ENCODE peak calls at places on chromosomes 11 and 22, in four cellular contexts. One of them, this sample, is unnamed.

GRCh38 chr22:27372969-27373670 is 428.4 kb downstream of the MN1 start:
- DNase-seq in IMR-90: no peak
- DNase-seq in neuronal stem cell: peak
- DNase-seq in mesendoderm: peak
- DNase-seq in this sample: peak

GRCh38 chr22:29787371-29787980 is 20.3 kb downstream of the UQCR10 start:
- DNase-seq in IMR-90: no peak
- DNase-seq in neuronal stem cell: no peak
- DNase-seq in mesendoderm: no peak
- DNase-seq in this sample: no peak

GRCh38 chr11:96306933-96307747 is 35.9 kb downstream of the MAML2 start:
- DNase-seq in IMR-90: peak
- DNase-seq in neuronal stem cell: peak
- DNase-seq in mesendoderm: peak
- DNase-seq in this sample: peak

GRCh38 chr11:94171693-94172440 is 43.2 kb downstream of the PANX1 start:
- DNase-seq in IMR-90: peak
- DNase-seq in neuronal stem cell: peak
- DNase-seq in mesendoderm: peak
- DNase-seq in this sample: peak

GRCh38 chr11:83480811-83481210 is 194.6 kb upstream of the CCDC90B start:
- DNase-seq in IMR-90: no peak
- DNase-seq in neuronal stem cell: peak
- DNase-seq in mesendoderm: peak
- DNase-seq in this sample: no peak

GRCh38 chr11:37511425-37511933 is 913.4 kb upstream of the RAG2 start:
- DNase-seq in IMR-90: peak
- DNase-seq in neuronal stem cell: no peak
- DNase-seq in mesendoderm: no peak
- DNase-seq in this sample: peak

GRCh38 chr11:71372693-71373657 is 75.2 kb downstream of the DHCR7 start:
- DNase-seq in IMR-90: peak
- DNase-seq in neuronal stem cell: no peak
- DNase-seq in mesendoderm: peak
- DNase-seq in this sample: peak

GRCh38 chr11:64894070-64894811 is 15.8 kb upstream of the EHD1 start:
- DNase-seq in IMR-90: peak
- DNase-seq in neuronal stem cell: no peak
- DNase-seq in mesendoderm: peak
- DNase-seq in this sample: peak

GRCh38 chr11:69402251-69402892 is 79.1 kb upstream of the LINC01488 start:
- DNase-seq in IMR-90: no peak
- DNase-seq in neuronal stem cell: no peak
- DNase-seq in mesendoderm: peak
- DNase-seq in this sample: peak

GRCh38 chr11:46363031-46363407 is 15.8 kb downstream of the DGKZ start:
- DNase-seq in IMR-90: peak
- DNase-seq in neuronal stem cell: no peak
- DNase-seq in mesendoderm: peak
- DNase-seq in this sample: peak

GRCh38 chr11:57777969-57778317 is 16.3 kb downstream of the CTNND1 start:
- DNase-seq in IMR-90: no peak
- DNase-seq in neuronal stem cell: no peak
- DNase-seq in mesendoderm: peak
- DNase-seq in this sample: no peak

GRCh38 chr11:19193916-19194315 is 7.9 kb downstream of the CSRP3 start:
- DNase-seq in IMR-90: no peak
- DNase-seq in neuronal stem cell: no peak
- DNase-seq in mesendoderm: no peak
- DNase-seq in this sample: peak

GRCh38 chr11:64134963-64135362 is 30.9 kb downstream of the MACROD1 start:
- DNase-seq in IMR-90: no peak
- DNase-seq in neuronal stem cell: no peak
- DNase-seq in mesendoderm: no peak
- DNase-seq in this sample: no peak

GRCh38 chr11:57311109-57311936 is 13.4 kb downstream of the TNKS1BP1 start:
- DNase-seq in IMR-90: peak
- DNase-seq in neuronal stem cell: peak
- DNase-seq in mesendoderm: peak
- DNase-seq in this sample: peak

GRCh38 chr11:65206901-65207300 is 25.2 kb downstream of the CAPN1 start:
- DNase-seq in IMR-90: no peak
- DNase-seq in neuronal stem cell: no peak
- DNase-seq in mesendoderm: peak
- DNase-seq in this sample: no peak

GRCh38 chr11:88363566-88364169 is 26.1 kb upstream of the CTSC start:
- DNase-seq in IMR-90: peak
- DNase-seq in neuronal stem cell: no peak
- DNase-seq in mesendoderm: no peak
- DNase-seq in this sample: peak

GRCh38 chr11:121467965-121468364 is 15.2 kb upstream of the SORL1-AS1 start:
- DNase-seq in IMR-90: no peak
- DNase-seq in neuronal stem cell: no peak
- DNase-seq in mesendoderm: no peak
- DNase-seq in this sample: no peak

GRCh38 chr11:5224538-5225479 is 2.1 kb downstream of the HBB start:
- DNase-seq in IMR-90: no peak
- DNase-seq in neuronal stem cell: no peak
- DNase-seq in mesendoderm: peak
- DNase-seq in this sample: no peak

GRCh38 chr11:126122863-126123262 is 60.2 kb upstream of the CDON start:
- DNase-seq in IMR-90: no peak
- DNase-seq in neuronal stem cell: no peak
- DNase-seq in mesendoderm: no peak
- DNase-seq in this sample: no peak

GRCh38 chr11:121299417-121299816 is 6.8 kb downstream of the SC5D start:
- DNase-seq in IMR-90: peak
- DNase-seq in neuronal stem cell: no peak
- DNase-seq in mesendoderm: no peak
- DNase-seq in this sample: no peak

GRCh38 chr11:125175896-125176575 is 11.5 kb downstream of the PKNOX2 start:
- DNase-seq in IMR-90: no peak
- DNase-seq in neuronal stem cell: no peak
- DNase-seq in mesendoderm: no peak
- DNase-seq in this sample: peak

GRCh38 chr11:1543606-1544263 is 28.3 kb downstream of the DUSP8 start:
- DNase-seq in IMR-90: no peak
- DNase-seq in neuronal stem cell: no peak
- DNase-seq in mesendoderm: no peak
- DNase-seq in this sample: no peak

GRCh38 chr11:69416123-69416475 is 65.4 kb upstream of the LINC01488 start:
- DNase-seq in IMR-90: no peak
- DNase-seq in neuronal stem cell: no peak
- DNase-seq in mesendoderm: no peak
- DNase-seq in this sample: no peak

GRCh38 chr11:62794201-62794775 is 2.5 kb upstream of the TMEM223 start:
- DNase-seq in IMR-90: no peak
- DNase-seq in neuronal stem cell: no peak
- DNase-seq in mesendoderm: no peak
- DNase-seq in this sample: no peak

GRCh38 chr11:62788991-62789390 is 1.8 kb downstream of the TMEM179B start:
- DNase-seq in IMR-90: no peak
- DNase-seq in neuronal stem cell: no peak
- DNase-seq in mesendoderm: peak
- DNase-seq in this sample: no peak

GRCh38 chr11:62789576-62789975 is 2.2 kb downstream of the TMEM223 start:
- DNase-seq in IMR-90: no peak
- DNase-seq in neuronal stem cell: no peak
- DNase-seq in mesendoderm: no peak
- DNase-seq in this sample: no peak

GRCh38 chr11:62792193-62792575 is 378 bp upstream of the TMEM223 start:
- DNase-seq in IMR-90: peak
- DNase-seq in neuronal stem cell: no peak
- DNase-seq in mesendoderm: peak
- DNase-seq in this sample: peak

DNA sequence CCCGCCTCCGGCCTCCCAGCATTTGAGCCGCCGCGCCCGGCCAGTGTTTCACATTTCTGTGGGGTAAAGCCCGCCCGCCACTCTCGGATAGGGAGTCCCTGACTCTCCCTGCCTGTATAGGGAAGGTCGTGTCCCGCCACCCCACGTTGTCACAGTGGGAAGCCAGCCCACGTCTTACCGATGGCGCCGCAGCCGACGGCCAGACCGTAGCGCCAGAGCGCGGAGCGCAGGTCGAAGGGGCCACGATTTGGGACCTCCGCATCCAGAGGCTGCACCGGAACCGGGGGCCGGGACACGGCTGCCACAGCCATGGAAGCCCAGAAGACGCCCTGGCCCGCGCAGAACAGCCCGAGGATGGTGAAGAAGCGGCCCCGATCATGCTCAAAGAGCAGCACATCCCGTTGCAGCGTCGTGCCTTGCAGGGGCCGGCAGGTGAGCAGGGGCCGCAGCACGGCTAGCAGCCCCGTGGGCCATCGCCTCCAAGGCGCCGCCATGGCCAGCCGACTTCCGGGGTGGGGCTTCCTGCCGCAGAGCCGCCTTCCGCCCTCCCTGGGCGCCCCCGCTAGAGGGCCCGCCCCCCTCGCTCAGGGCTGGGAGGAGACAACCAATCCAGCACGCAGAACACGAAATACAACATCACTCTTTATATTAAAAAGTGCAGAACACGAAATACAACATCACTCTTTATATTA is at the start of gene TMEM223:
- DNase-seq in IMR-90: peak
- DNase-seq in neuronal stem cell: peak
- DNase-seq in mesendoderm: peak
- DNase-seq in this sample: peak
- H2AK5ac ChIP-seq in IMR-90: peak
- H2AK5ac ChIP-seq in neuronal stem cell: peak
- H2AK5ac ChIP-seq in mesendoderm: peak
- H2AK5ac ChIP-seq in this sample: peak

GRCh38 chr22:45764051-45764450 is 92.4 kb downstream of the ATXN10 start:
- DNase-seq in IMR-90: no peak
- DNase-seq in neuronal stem cell: no peak
- DNase-seq in mesendoderm: peak
- DNase-seq in this sample: no peak
- H2BK5ac ChIP-seq in IMR-90: no peak
- H2BK5ac ChIP-seq in neuronal stem cell: no peak
- H2BK5ac ChIP-seq in mesendoderm: no peak
- H2BK5ac ChIP-seq in this sample: no peak

GRCh38 chr22:19289475-19290161 is 1.9 kb downstream of the CLTCL1 start:
- DNase-seq in IMR-90: peak
- DNase-seq in neuronal stem cell: no peak
- DNase-seq in mesendoderm: no peak
- DNase-seq in this sample: peak

GRCh38 chr22:19290400-19291217 is 910 bp downstream of the CLTCL1 start:
- DNase-seq in IMR-90: no peak
- DNase-seq in neuronal stem cell: no peak
- DNase-seq in mesendoderm: no peak
- DNase-seq in this sample: peak

GRCh38 chr22:19285831-19286230 is 5.7 kb downstream of the CLTCL1 start:
- DNase-seq in IMR-90: no peak
- DNase-seq in neuronal stem cell: no peak
- DNase-seq in mesendoderm: no peak
- DNase-seq in this sample: no peak

GRCh38 chr22:19287076-19287724 is 4.3 kb downstream of the CLTCL1 start:
- DNase-seq in IMR-90: peak
- DNase-seq in neuronal stem cell: no peak
- DNase-seq in mesendoderm: no peak
- DNase-seq in this sample: no peak

DNA sequence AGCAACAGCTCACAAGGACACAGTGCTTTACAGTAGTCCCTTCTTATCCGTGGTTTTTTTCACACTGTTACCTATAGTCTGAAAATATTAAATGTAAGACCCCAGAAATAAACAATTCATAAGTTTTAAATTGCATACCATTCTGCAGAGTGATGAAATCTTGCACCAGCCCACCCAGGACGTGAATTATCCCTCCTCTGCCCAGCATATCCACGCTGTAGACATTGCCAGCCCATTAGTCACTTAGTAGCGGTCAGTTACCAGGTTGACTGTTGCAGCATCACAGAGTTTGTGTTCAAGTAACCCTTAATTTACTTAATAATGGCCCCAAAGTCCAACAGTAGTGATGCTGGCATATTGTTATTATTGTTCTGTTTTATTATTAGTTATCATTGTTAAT is 3.6 kb downstream of the CLTCL1 start:
- DNase-seq in IMR-90: peak
- DNase-seq in neuronal stem cell: no peak
- DNase-seq in mesendoderm: peak
- DNase-seq in this sample: peak
- H2AK5ac ChIP-seq in IMR-90: peak
- H2AK5ac ChIP-seq in neuronal stem cell: no peak
- H2AK5ac ChIP-seq in mesendoderm: no peak
- H2AK5ac ChIP-seq in this sample: no peak

GRCh38 chr11:85967457-85967856 is 101.4 kb downstream of the PICALM start:
- DNase-seq in IMR-90: no peak
- DNase-seq in neuronal stem cell: no peak
- DNase-seq in mesendoderm: no peak
- DNase-seq in this sample: no peak

GRCh38 chr11:85960678-85961077 is 105.5 kb downstream of the CCDC83 start:
- DNase-seq in IMR-90: no peak
- DNase-seq in neuronal stem cell: no peak
- DNase-seq in mesendoderm: no peak
- DNase-seq in this sample: no peak

GRCh38 chr11:85961130-85961529 is 105.9 kb downstream of the CCDC83 start:
- DNase-seq in IMR-90: no peak
- DNase-seq in neuronal stem cell: no peak
- DNase-seq in mesendoderm: no peak
- DNase-seq in this sample: no peak

GRCh38 chr11:85965202-85965601 is 103.7 kb downstream of the PICALM start:
- DNase-seq in IMR-90: peak
- DNase-seq in neuronal stem cell: no peak
- DNase-seq in mesendoderm: no peak
- DNase-seq in this sample: peak

GRCh38 chr11:85961930-85962363 is 106.8 kb downstream of the CCDC83 start:
- DNase-seq in IMR-90: peak
- DNase-seq in neuronal stem cell: no peak
- DNase-seq in mesendoderm: no peak
- DNase-seq in this sample: no peak
- H2BK5ac ChIP-seq in IMR-90: peak
- H2BK5ac ChIP-seq in neuronal stem cell: no peak
- H2BK5ac ChIP-seq in mesendoderm: no peak
- H2BK5ac ChIP-seq in this sample: no peak

This sample was measured in mesenchymal stem cell.